ENCODE peak calls at places on chromosomes 13 and 19, in nine cellular contexts. U is A172; D is nucleus accumbens; L is progenitor cell of endocrine pancreas; X is cerebellar nuclear complex; C is activated CD4-positive, alpha-beta T cell treated with anti-CD3 and anti-CD28 coated beads, Interleukin-2, amount 10 ng/mL, durations not matched to agents 7 days and 5 days; R is fibroblast of gingiva; A is NAMALWA; K is NCI-H748 treated with DMSO at 0.1 percent for 48 hours. F is an unnamed sample.

GRCh38 chr19:8451885-8452284 is 7.1 kb downstream of the HNRNPM start:
- DNase-seq in U (peak; percentile 82), D (no peak), L (no peak), X (no peak), C (peak; percentile 13), R (peak; percentile 17), A (no peak), K (no peak), F (peak; percentile 16)

GRCh38 chr19:55486971-55487883 is 1.0 kb upstream of the SSC5D start:
- DNase-seq in U (peak; percentile 94), D (no peak), L (no peak), X (no peak), C (no peak), R (peak; percentile 95), A (no peak), K (no peak), F (no peak)

GRCh38 chr13:31591834-31592233 is 147.5 kb upstream of the RXFP2 start:
- DNase-seq in U (no peak), D (no peak), L (no peak), X (no peak), C (no peak), R (no peak), A (no peak), K (no peak), F (no peak)

GRCh38 chr19:7744871-7745270 is 2.5 kb downstream of the CD209 start:
- DNase-seq in U (no peak), D (no peak), L (no peak), X (no peak), C (no peak), R (no peak), A (no peak), K (no peak), F (no peak)

GRCh38 chr13:25902946-25903345 is 148.9 kb downstream of the SHISA2 start:
- DNase-seq in U (no peak), D (no peak), L (no peak), X (no peak), C (no peak), R (no peak), A (no peak), K (no peak), F (no peak)

GRCh38 chr13:41361501-41361900 is 50.4 kb downstream of the NAA16 start:
- DNase-seq in U (no peak), D (no peak), L (no peak), X (no peak), C (no peak), R (no peak), A (no peak), K (no peak), F (no peak)

GRCh38 chr19:10835089-10835753 is 791 bp downstream of the TMED1 start:
- DNase-seq in U (no peak), D (no peak), L (no peak), X (no peak), C (no peak), R (no peak), A (no peak), K (no peak), F (no peak)

GRCh38 chr13:101572456-101572855 is 120.0 kb downstream of the ITGBL1 start:
- DNase-seq in U (no peak), D (no peak), L (no peak), X (no peak), C (no peak), R (no peak), A (no peak), K (no peak), F (no peak)

GRCh38 chr13:44011036-44011435 is 131.3 kb downstream of the LACC1 start:
- DNase-seq in U (peak; percentile 21), D (no peak), L (no peak), X (no peak), C (no peak), R (no peak), A (no peak), K (no peak), F (no peak)

GRCh38 chr19:1913781-1914577 is 8.8 kb downstream of the ADAT3 start:
- DNase-seq in U (no peak), D (no peak), L (no peak), X (no peak), C (no peak), R (no peak), A (no peak), K (no peak), F (no peak)

GRCh38 chr19:18488838-18489626 is 32.8 kb downstream of the ELL start:
- DNase-seq in U (no peak), D (peak; percentile 24), L (peak; percentile 37), X (no peak), C (no peak), R (no peak), A (no peak), K (no peak), F (no peak)

GRCh38 chr13:109135018-109135417 is 505.6 kb downstream of the MYO16 start:
- DNase-seq in U (no peak), D (no peak), L (no peak), X (no peak), C (no peak), R (no peak), A (no peak), K (no peak), F (no peak)

GRCh38 chr13:113874177-113874576 is 10.3 kb upstream of the GAS6 start:
- DNase-seq in U (no peak), D (no peak), L (no peak), X (no peak), C (no peak), R (no peak), A (no peak), K (no peak), F (no peak)

GRCh38 chr13:49791753-49792549 is 531 bp downstream of the KPNA3 start:
- DNase-seq in U (peak; percentile 14), D (peak; percentile 54), L (peak; percentile 40), X (no peak), C (peak; percentile 53), R (peak; percentile 17), A (peak; percentile 66), K (no peak), F (no peak)

GRCh38 chr13:110830331-110830730 is 84.5 kb downstream of the ANKRD10 start:
- DNase-seq in U (no peak), D (no peak), L (no peak), X (no peak), C (no peak), R (no peak), A (no peak), K (no peak), F (no peak)

GRCh38 chr19:44741841-44742352 is 6.6 kb upstream of the BCL3 start:
- DNase-seq in U (peak; percentile 100), D (peak; percentile 69), L (no peak), X (no peak), C (no peak), R (peak; percentile 100), A (peak; percentile 34), K (no peak), F (no peak)

GRCh38 chr13:34941835-34942731 is at the start of gene NBEA:
- DNase-seq in U (peak; percentile 60), D (peak; percentile 72), L (peak; percentile 87), X (no peak), C (peak; percentile 73), R (peak; percentile 56), A (peak; percentile 86), K (peak; percentile 86), F (peak; percentile 43)

GRCh38 chr19:10402441-10403038 is 802 bp downstream of the CDC37 start:
- DNase-seq in U (no peak), D (no peak), L (no peak), X (no peak), C (peak; percentile 28), R (no peak), A (no peak), K (no peak), F (no peak)

GRCh38 chr19:12994701-12995595 is at the start of gene NFIX:
- DNase-seq in U (no peak), D (peak; percentile 42), L (peak; percentile 43), X (no peak), C (peak; percentile 69), R (peak; percentile 75), A (no peak), K (no peak), F (no peak)

GRCh38 chr13:29160862-29161261 is 340.7 kb downstream of the MTUS2 start:
- DNase-seq in U (no peak), D (no peak), L (no peak), X (no peak), C (no peak), R (no peak), A (no peak), K (no peak), F (no peak)